ENCODE peak calls at places on chromosome 2, in four cellular contexts. G, Y, S and H are unnamed samples.

GRCh38 chr2:31205186-31205585 is 12.1 kb downstream of the CAPN14 start:
- DNase-seq in G (no peak), Y (no peak), S (no peak), H (no peak)

GRCh38 chr2:207503234-207503633 is 26.5 kb upstream of the CREB1 start:
- DNase-seq in G (no peak), Y (peak), S (peak), H (no peak)

GRCh38 chr2:69619725-69620124 is 23.8 kb downstream of the AAK1 start:
- DNase-seq in G (no peak), Y (no peak), S (no peak), H (no peak)

GRCh38 chr2:99692785-99693184 is 203.0 kb upstream of the REV1 start:
- DNase-seq in G (no peak), Y (no peak), S (no peak), H (no peak)

GRCh38 chr2:71748227-71748626 is 294.9 kb downstream of the DYSF start:
- DNase-seq in G (no peak), Y (no peak), S (no peak), H (no peak)

GRCh38 chr2:240934701-240935100 is 28.6 kb downstream of the CROCC2 start:
- DNase-seq in G (no peak), Y (no peak), S (no peak), H (peak)

GRCh38 chr2:134621939-134622705 is 96.7 kb downstream of the TMEM163 start:
- DNase-seq in G (no peak), Y (no peak), S (peak), H (no peak)

GRCh38 chr2:231111987-231112386 is 12.9 kb downstream of the HTR2B start:
- DNase-seq in G (no peak), Y (no peak), S (no peak), H (no peak)

GRCh38 chr2:46909771-46910419 is 5.7 kb downstream of the MCFD2 start:
- DNase-seq in G (peak), Y (peak), S (no peak), H (no peak)

GRCh38 chr2:238426568-238427434 is at the start of gene ASB1:
- DNase-seq in G (peak), Y (peak), S (peak), H (peak)
- TF ChIP-seq POLR2A in G (peak), Y (no peak), S (peak), H (peak)

DNA sequence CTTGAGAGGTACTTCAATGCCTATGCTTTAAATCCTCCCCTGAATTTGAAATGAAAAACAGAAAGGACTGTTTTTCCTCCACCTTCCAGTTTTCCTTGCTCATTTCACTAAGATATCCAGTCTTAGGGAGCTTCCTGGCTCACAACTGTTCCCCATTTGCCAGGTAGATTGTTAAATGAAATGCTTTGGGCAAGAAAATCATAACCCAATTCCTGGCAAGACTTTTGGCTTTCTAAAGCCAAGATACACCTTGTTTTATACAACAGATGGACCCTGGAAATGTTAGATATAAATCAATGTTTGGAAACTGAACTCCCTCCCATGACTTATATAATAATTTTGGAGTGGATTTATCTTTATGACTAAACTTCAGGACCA is 3.6 kb upstream of the CHMP3 start:
- DNase-seq in G (no peak), Y (no peak), S (no peak), H (no peak)
- H3K4me3 ChIP-seq in G (no peak), Y (no peak), S (no peak), H (no peak)

GRCh38 chr2:60350791-60351190 is 202.7 kb downstream of the BCL11A start:
- DNase-seq in G (no peak), Y (no peak), S (peak), H (no peak)

GRCh38 chr2:60352491-60353405 is 200.7 kb downstream of the BCL11A start:
- DNase-seq in G (no peak), Y (no peak), S (peak), H (no peak)

GRCh38 chr2:60351321-60351720 is 202.1 kb downstream of the BCL11A start:
- DNase-seq in G (no peak), Y (no peak), S (peak), H (no peak)

GRCh38 chr2:60351802-60352201 is 201.7 kb downstream of the BCL11A start:
- DNase-seq in G (no peak), Y (no peak), S (peak), H (no peak)

DNA sequence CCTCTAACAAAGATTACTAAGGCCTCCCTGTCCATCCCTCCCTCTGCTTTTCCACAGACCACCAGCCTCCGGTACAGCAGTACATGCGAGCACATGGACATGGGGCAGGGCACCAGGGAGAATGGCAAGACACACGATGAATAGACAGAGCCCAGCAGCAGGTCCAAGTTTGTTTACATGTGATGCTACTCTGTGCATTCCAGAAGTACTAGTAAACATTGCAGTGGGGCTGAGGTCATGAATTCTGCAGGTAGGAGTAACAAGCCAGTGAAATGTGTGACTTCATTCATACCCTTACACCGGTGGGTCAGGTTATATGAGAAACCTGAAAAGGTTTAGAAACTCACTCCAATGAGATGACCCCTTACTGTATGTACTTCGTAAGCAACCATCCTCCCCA is 205.7 kb downstream of the BCL11A start:
- DNase-seq in G (no peak), Y (no peak), S (peak), H (no peak)
- H3K27ac ChIP-seq in G (no peak), Y (no peak), S (no peak), H (no peak)

GRCh38 chr2:88016086-88016947 is at the start of gene RNU2-63P:
- DNase-seq in G (peak), Y (peak), S (no peak), H (peak)
- TF ChIP-seq POLR2A in G (peak), Y (no peak), S (peak), H (peak)